ENCODE peak calls at places on chromosome 22, in five cellular contexts. One of them, this sample, is unnamed.

GRCh38 chr22:11627798-11628650 is 3900.0 kb upstream of the OR11H1 start:
- DNase-seq in GM12878: no peak
- DNase-seq in fibroblast of the aortic adventitia: no peak
- DNase-seq in mesendoderm: no peak
- DNase-seq in thyroid gland: no peak
- DNase-seq in this sample: no peak

GRCh38 chr22:23058481-23059336 is 11.6 kb upstream of the GNAZ start:
- DNase-seq in GM12878: no peak
- DNase-seq in fibroblast of the aortic adventitia: no peak
- DNase-seq in mesendoderm: no peak
- DNase-seq in thyroid gland: no peak
- DNase-seq in this sample: no peak

GRCh38 chr22:32378703-32379272 is 21.1 kb downstream of the RFPL3 start:
- DNase-seq in GM12878: no peak
- DNase-seq in fibroblast of the aortic adventitia: no peak
- DNase-seq in mesendoderm: peak; percentile 80
- DNase-seq in thyroid gland: peak; percentile 23
- DNase-seq in this sample: peak; percentile 29

GRCh38 chr22:30880181-30880601 is 88.4 kb downstream of the MORC2 start:
- DNase-seq in GM12878: no peak
- DNase-seq in fibroblast of the aortic adventitia: no peak
- DNase-seq in mesendoderm: no peak
- DNase-seq in thyroid gland: no peak
- DNase-seq in this sample: no peak

GRCh38 chr22:43176090-43176489 is 10.8 kb downstream of the TTLL12 start:
- DNase-seq in GM12878: no peak
- DNase-seq in fibroblast of the aortic adventitia: no peak
- DNase-seq in mesendoderm: no peak
- DNase-seq in thyroid gland: no peak
- DNase-seq in this sample: no peak

GRCh38 chr22:44364750-44365118 is 52.0 kb upstream of the SHISAL1 start:
- DNase-seq in GM12878: no peak
- DNase-seq in fibroblast of the aortic adventitia: peak; percentile 51
- DNase-seq in mesendoderm: no peak
- DNase-seq in thyroid gland: no peak
- DNase-seq in this sample: no peak

GRCh38 chr22:39908121-39908520 is 7.2 kb downstream of the GRAP2 start:
- DNase-seq in GM12878: no peak
- DNase-seq in fibroblast of the aortic adventitia: no peak
- DNase-seq in mesendoderm: no peak
- DNase-seq in thyroid gland: no peak
- DNase-seq in this sample: no peak

GRCh38 chr22:43200031-43200430 is 13.1 kb upstream of the TTLL12 start:
- DNase-seq in GM12878: no peak
- DNase-seq in fibroblast of the aortic adventitia: no peak
- DNase-seq in mesendoderm: no peak
- DNase-seq in thyroid gland: no peak
- DNase-seq in this sample: no peak

GRCh38 chr22:19178659-19179471 is at the start of gene SLC25A1:
- DNase-seq in GM12878: peak; percentile 39
- DNase-seq in fibroblast of the aortic adventitia: peak; percentile 73
- DNase-seq in mesendoderm: peak; percentile 91
- DNase-seq in thyroid gland: peak; percentile 92
- DNase-seq in this sample: peak; percentile 85

GRCh38 chr22:29205260-29205597 is 467 bp upstream of the EMID1 start:
- DNase-seq in GM12878: no peak
- DNase-seq in fibroblast of the aortic adventitia: no peak
- DNase-seq in mesendoderm: no peak
- DNase-seq in thyroid gland: peak; percentile 50
- DNase-seq in this sample: no peak

GRCh38 chr22:25745341-25746011 is 3.5 kb downstream of the MYO18B start:
- DNase-seq in GM12878: no peak
- DNase-seq in fibroblast of the aortic adventitia: peak; percentile 78
- DNase-seq in mesendoderm: no peak
- DNase-seq in thyroid gland: no peak
- DNase-seq in this sample: peak; percentile 72

GRCh38 chr22:23395476-23396361 is 184.4 kb downstream of the IGLL1 start:
- DNase-seq in GM12878: no peak
- DNase-seq in fibroblast of the aortic adventitia: no peak
- DNase-seq in mesendoderm: no peak
- DNase-seq in thyroid gland: no peak
- DNase-seq in this sample: no peak

GRCh38 chr22:50053861-50054260 is 4.2 kb downstream of the TTLL8 start:
- DNase-seq in GM12878: no peak
- DNase-seq in fibroblast of the aortic adventitia: no peak
- DNase-seq in mesendoderm: no peak
- DNase-seq in thyroid gland: no peak
- DNase-seq in this sample: no peak

GRCh38 chr22:42473484-42474193 is 41.4 kb upstream of the NFAM1 start:
- DNase-seq in GM12878: no peak
- DNase-seq in fibroblast of the aortic adventitia: peak; percentile 73
- DNase-seq in mesendoderm: peak; percentile 72
- DNase-seq in thyroid gland: no peak
- DNase-seq in this sample: peak; percentile 78

GRCh38 chr22:36439481-36440271 is 41.8 kb downstream of the TXN2 start:
- DNase-seq in GM12878: no peak
- DNase-seq in fibroblast of the aortic adventitia: peak; percentile 88
- DNase-seq in mesendoderm: peak; percentile 83
- DNase-seq in thyroid gland: no peak
- DNase-seq in this sample: peak; percentile 92

GRCh38 chr22:46057206-46057605 is 80.2 kb upstream of the WNT7B start:
- DNase-seq in GM12878: no peak
- DNase-seq in fibroblast of the aortic adventitia: peak; percentile 62
- DNase-seq in mesendoderm: no peak
- DNase-seq in thyroid gland: no peak
- DNase-seq in this sample: no peak

GRCh38 chr22:50011447-50012200 is 941 bp downstream of the IL17REL start:
- DNase-seq in GM12878: no peak
- DNase-seq in fibroblast of the aortic adventitia: no peak
- DNase-seq in mesendoderm: peak; percentile 21
- DNase-seq in thyroid gland: no peak
- DNase-seq in this sample: no peak

GRCh38 chr22:27331526-27332281 is 469.9 kb downstream of the MN1 start:
- DNase-seq in GM12878: no peak
- DNase-seq in fibroblast of the aortic adventitia: peak; percentile 46
- DNase-seq in mesendoderm: peak; percentile 44
- DNase-seq in thyroid gland: peak; percentile 56
- DNase-seq in this sample: peak; percentile 84

GRCh38 chr22:27112273-27112672 is 454.9 kb downstream of the MIAT start:
- DNase-seq in GM12878: no peak
- DNase-seq in fibroblast of the aortic adventitia: no peak
- DNase-seq in mesendoderm: no peak
- DNase-seq in thyroid gland: no peak
- DNase-seq in this sample: no peak

GRCh38 chr22:39469326-39469680 is 12.5 kb downstream of the MGAT3 start:
- DNase-seq in GM12878: no peak
- DNase-seq in fibroblast of the aortic adventitia: no peak
- DNase-seq in mesendoderm: no peak
- DNase-seq in thyroid gland: no peak
- DNase-seq in this sample: no peak

GRCh38 chr22:45322873-45323525 is 13.3 kb downstream of the FAM118A start:
- DNase-seq in GM12878: no peak
- DNase-seq in fibroblast of the aortic adventitia: no peak
- DNase-seq in mesendoderm: no peak
- DNase-seq in thyroid gland: no peak
- DNase-seq in this sample: no peak

GRCh38 chr22:42316988-42317387 is 46.5 kb upstream of the TCF20 start:
- DNase-seq in GM12878: no peak
- DNase-seq in fibroblast of the aortic adventitia: peak; percentile 52
- DNase-seq in mesendoderm: no peak
- DNase-seq in thyroid gland: no peak
- DNase-seq in this sample: peak; percentile 17

GRCh38 chr22:32233091-32233490 is 22.1 kb downstream of the SLC5A4 start:
- DNase-seq in GM12878: no peak
- DNase-seq in fibroblast of the aortic adventitia: no peak
- DNase-seq in mesendoderm: no peak
- DNase-seq in thyroid gland: no peak
- DNase-seq in this sample: no peak

GRCh38 chr22:20093437-20093836 is 13.4 kb downstream of the DGCR8 start:
- DNase-seq in GM12878: no peak
- DNase-seq in fibroblast of the aortic adventitia: no peak
- DNase-seq in mesendoderm: no peak
- DNase-seq in thyroid gland: no peak
- DNase-seq in this sample: no peak